ENCODE peak calls at places on chromosomes 6 and 20, in four cellular contexts. Y is sigmoid colon, C is transverse colon, V is right lobe of liver. G is an unnamed sample.

GRCh38 chr6:75065524-75065923 is 140.3 kb downstream of the COL12A1 start:
- DNase-seq in Y (no peak), C (no peak), V (peak), G (no peak)

GRCh38 chr20:63538204-63539091 is 1.3 kb upstream of the PTK6 start:
- DNase-seq in Y (no peak), C (peak), V (no peak), G (no peak)

GRCh38 chr20:8431538-8432434 is 299.7 kb downstream of the PLCB1 start:
- DNase-seq in Y (peak), C (peak), V (no peak), G (no peak)

GRCh38 chr6:166940643-166941068 is 15.7 kb downstream of the RNASET2 start:
- DNase-seq in Y (no peak), C (no peak), V (no peak), G (no peak)

GRCh38 chr20:50048420-50049166 is 64.4 kb downstream of the UBE2V1 start:
- DNase-seq in Y (no peak), C (peak), V (no peak), G (no peak)

GRCh38 chr6:107511410-107512070 is 21.6 kb downstream of the SOBP start:
- DNase-seq in Y (peak), C (no peak), V (no peak), G (no peak)

GRCh38 chr6:9370480-9370879 is 935.1 kb upstream of the SLC35B3 start:
- DNase-seq in Y (no peak), C (no peak), V (no peak), G (no peak)

GRCh38 chr6:32151885-32152311 is at the start of gene PRRT1:
- DNase-seq in Y (no peak), C (no peak), V (no peak), G (no peak)

GRCh38 chr6:125114248-125114858 is 39.2 kb upstream of the TPD52L1 start:
- DNase-seq in Y (peak), C (peak), V (no peak), G (no peak)

GRCh38 chr6:144993870-144994269 is 708.7 kb downstream of the UTRN start:
- DNase-seq in Y (no peak), C (no peak), V (no peak), G (no peak)

GRCh38 chr20:56573989-56574388 is 40.9 kb downstream of the FAM209B start:
- DNase-seq in Y (no peak), C (no peak), V (no peak), G (no peak)

GRCh38 chr6:11791354-11792107 is 12.9 kb upstream of the ADTRP start:
- DNase-seq in Y (no peak), C (no peak), V (no peak), G (no peak)

GRCh38 chr6:21808045-21808470 is 214.5 kb downstream of the SOX4 start:
- DNase-seq in Y (no peak), C (no peak), V (no peak), G (no peak)

GRCh38 chr20:3045816-3046676 is at the start of gene MRPS26:
- DNase-seq in Y (peak), C (peak), V (peak), G (no peak)

GRCh38 chr6:20873425-20874190 is 339.4 kb downstream of the CDKAL1 start:
- DNase-seq in Y (no peak), C (no peak), V (no peak), G (no peak)

GRCh38 chr20:50891138-50891537 is 40.1 kb downstream of the ADNP start:
- DNase-seq in Y (no peak), C (no peak), V (no peak), G (no peak)

GRCh38 chr20:53338716-53339115 is 254.9 kb downstream of the ZNF217 start:
- DNase-seq in Y (no peak), C (no peak), V (no peak), G (no peak)

GRCh38 chr6:99882151-99882702 is 111.8 kb downstream of the MCHR2 start:
- DNase-seq in Y (no peak), C (no peak), V (no peak), G (no peak)

DNA sequence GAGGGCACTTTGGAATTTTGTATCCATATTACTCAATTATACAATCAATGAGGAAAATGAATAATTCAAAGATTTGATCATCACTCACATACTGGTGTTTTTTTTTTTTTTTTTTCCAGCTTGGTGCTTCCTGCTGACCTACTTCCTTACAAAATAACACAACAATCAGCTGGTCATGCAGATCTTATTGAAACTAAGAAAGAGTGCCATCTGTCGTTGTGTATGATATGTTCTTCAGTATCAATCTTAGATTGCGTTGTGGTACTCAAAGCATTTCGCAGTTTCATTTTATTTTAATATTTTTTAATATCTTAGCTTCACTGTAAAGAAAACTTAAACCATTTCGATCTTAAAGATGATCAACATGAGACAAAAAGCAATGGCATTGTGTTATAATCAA is 155.6 kb downstream of the OGFRL1 start:
- DNase-seq in Y (no peak), C (no peak), V (no peak), G (no peak)
- TF ChIP-seq CTCF in Y (no peak), C (no peak), V (peak), G (no peak)

GRCh38 chr6:44254957-44255808 is 2.1 kb downstream of the SLC35B2 start:
- DNase-seq in Y (no peak), C (no peak), V (peak), G (no peak)
- TF ChIP-seq POLR2A in Y (no peak), C (no peak), V (no peak), G (no peak)

DNA sequence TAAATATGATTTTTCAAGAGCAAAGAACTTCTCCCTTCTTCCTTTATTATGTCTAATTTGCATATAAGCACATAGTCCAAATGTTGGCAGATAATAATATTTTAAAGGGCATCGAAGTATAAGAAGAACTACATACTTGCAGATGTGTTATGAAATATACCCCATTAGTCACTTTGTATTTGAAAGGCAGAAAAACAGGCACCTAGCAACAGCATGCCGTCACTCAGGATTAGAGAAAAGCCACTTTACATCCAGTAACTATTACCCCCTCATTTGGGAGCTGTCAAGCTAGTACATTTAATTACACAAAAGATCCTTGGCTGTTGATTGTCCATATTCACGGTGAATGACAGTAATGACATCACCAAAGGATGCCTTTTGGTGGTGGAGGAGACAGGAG is 99.3 kb upstream of the ARMC2 start:
- DNase-seq in Y (no peak), C (no peak), V (no peak), G (no peak)
- TF ChIP-seq CTCF in Y (no peak), C (no peak), V (no peak), G (no peak)

GRCh38 chr6:111600588-111601440 is 4.9 kb downstream of the TRAF3IP2 start:
- DNase-seq in Y (peak), C (no peak), V (no peak), G (no peak)

GRCh38 chr6:111600154-111600553 is 5.5 kb downstream of the TRAF3IP2 start:
- DNase-seq in Y (no peak), C (no peak), V (no peak), G (no peak)

GRCh38 chr6:111603648-111604047 is 2.0 kb downstream of the TRAF3IP2 start:
- DNase-seq in Y (no peak), C (no peak), V (no peak), G (no peak)

GRCh38 chr6:111602481-111603404 is 2.9 kb downstream of the TRAF3IP2 start:
- DNase-seq in Y (peak), C (peak), V (no peak), G (no peak)

GRCh38 chr6:111601875-111602274 is 3.8 kb downstream of the TRAF3IP2 start:
- DNase-seq in Y (peak), C (peak), V (no peak), G (peak)
- TF ChIP-seq POLR2A in Y (no peak), C (no peak), V (peak), G (no peak)

GRCh38 chr6:136289327-136289578 is 393 bp downstream of the BCLAF1 start:
- DNase-seq in Y (peak), C (peak), V (peak), G (no peak)

GRCh38 chr6:136284909-136285308 is 4.7 kb downstream of the BCLAF1 start:
- DNase-seq in Y (no peak), C (no peak), V (no peak), G (no peak)

GRCh38 chr6:136289579-136290405 is at the start of gene BCLAF1:
- DNase-seq in Y (peak), C (peak), V (peak), G (peak)

GRCh38 chr6:136290406-136291010 is 862 bp upstream of the BCLAF1 start:
- DNase-seq in Y (peak), C (peak), V (peak), G (peak)

GRCh38 chr6:136288566-136289326 is 900 bp downstream of the BCLAF1 start:
- DNase-seq in Y (peak), C (peak), V (peak), G (peak)
- TF ChIP-seq CTCF in Y (peak), C (peak), V (no peak), G (no peak)